ENCODE peak calls at places on chromosomes 13 and 19, in eight cellular contexts. One of them, this sample, is unnamed.

GRCh38 chr19:15144046-15144646 is 36.9 kb downstream of the SYDE1 start:
- DNase-seq in hepatocyte: no peak
- DNase-seq in mucosa of gallbladder: no peak
- DNase-seq in aorta: no peak
- DNase-seq in K562: no peak
- DNase-seq in foreskin fibroblast: no peak
- DNase-seq in CD8-positive, alpha-beta memory T cell: no peak
- DNase-seq in stimulated activated CD4-positive, alpha-beta T cell treated with anti-CD3 and anti-CD28 coated beads, Interleukin-1b, Interleukin-23, amount 100 ng/mL, for 24 hours: no peak
- DNase-seq in this sample: no peak

GRCh38 chr13:75633285-75633684 is 2.8 kb upstream of the LMO7 start:
- DNase-seq in aorta: no peak
- DNase-seq in CD8-positive, alpha-beta memory T cell: no peak
- DNase-seq in stimulated activated CD4-positive, alpha-beta T cell treated with anti-CD3 and anti-CD28 coated beads, Interleukin-1b, Interleukin-23, amount 100 ng/mL, for 24 hours: no peak
- DNase-seq in hepatocyte: no peak
- DNase-seq in mucosa of gallbladder: no peak
- DNase-seq in foreskin fibroblast: peak; percentile 89
- DNase-seq in K562: no peak
- DNase-seq in this sample: peak; percentile 99

GRCh38 chr19:3411636-3412035 is 45.3 kb downstream of the NFIC start:
- DNase-seq in K562: no peak
- DNase-seq in CD8-positive, alpha-beta memory T cell: no peak
- DNase-seq in foreskin fibroblast: no peak
- DNase-seq in mucosa of gallbladder: peak; percentile 59
- DNase-seq in hepatocyte: no peak
- DNase-seq in aorta: no peak
- DNase-seq in stimulated activated CD4-positive, alpha-beta T cell treated with anti-CD3 and anti-CD28 coated beads, Interleukin-1b, Interleukin-23, amount 100 ng/mL, for 24 hours: no peak
- DNase-seq in this sample: no peak

GRCh38 chr19:46737761-46738171 is 8.1 kb upstream of the FKRP start:
- DNase-seq in K562: no peak
- DNase-seq in hepatocyte: no peak
- DNase-seq in stimulated activated CD4-positive, alpha-beta T cell treated with anti-CD3 and anti-CD28 coated beads, Interleukin-1b, Interleukin-23, amount 100 ng/mL, for 24 hours: no peak
- DNase-seq in aorta: no peak
- DNase-seq in CD8-positive, alpha-beta memory T cell: no peak
- DNase-seq in foreskin fibroblast: no peak
- DNase-seq in mucosa of gallbladder: no peak
- DNase-seq in this sample: no peak

GRCh38 chr19:18603255-18603957 is 3.2 kb downstream of the CRLF1 start:
- DNase-seq in mucosa of gallbladder: no peak
- DNase-seq in stimulated activated CD4-positive, alpha-beta T cell treated with anti-CD3 and anti-CD28 coated beads, Interleukin-1b, Interleukin-23, amount 100 ng/mL, for 24 hours: no peak
- DNase-seq in hepatocyte: no peak
- DNase-seq in aorta: no peak
- DNase-seq in K562: peak; percentile 67
- DNase-seq in CD8-positive, alpha-beta memory T cell: no peak
- DNase-seq in foreskin fibroblast: peak; percentile 46
- DNase-seq in this sample: no peak

GRCh38 chr13:28636677-28637317 is 22.1 kb upstream of the POMP start:
- DNase-seq in hepatocyte: peak; percentile 79
- DNase-seq in stimulated activated CD4-positive, alpha-beta T cell treated with anti-CD3 and anti-CD28 coated beads, Interleukin-1b, Interleukin-23, amount 100 ng/mL, for 24 hours: peak; percentile 36
- DNase-seq in CD8-positive, alpha-beta memory T cell: peak; percentile 67
- DNase-seq in foreskin fibroblast: peak; percentile 88
- DNase-seq in K562: peak; percentile 41
- DNase-seq in aorta: no peak
- DNase-seq in mucosa of gallbladder: peak; percentile 53
- DNase-seq in this sample: no peak

GRCh38 chr19:38785187-38785699 is 3.8 kb upstream of the LGALS7B start:
- DNase-seq in foreskin fibroblast: no peak
- DNase-seq in mucosa of gallbladder: no peak
- DNase-seq in K562: no peak
- DNase-seq in aorta: peak; percentile 27
- DNase-seq in CD8-positive, alpha-beta memory T cell: no peak
- DNase-seq in hepatocyte: no peak
- DNase-seq in stimulated activated CD4-positive, alpha-beta T cell treated with anti-CD3 and anti-CD28 coated beads, Interleukin-1b, Interleukin-23, amount 100 ng/mL, for 24 hours: no peak
- DNase-seq in this sample: no peak

GRCh38 chr13:97196340-97196739 is 25.8 kb upstream of the MBNL2 start:
- DNase-seq in CD8-positive, alpha-beta memory T cell: no peak
- DNase-seq in foreskin fibroblast: no peak
- DNase-seq in stimulated activated CD4-positive, alpha-beta T cell treated with anti-CD3 and anti-CD28 coated beads, Interleukin-1b, Interleukin-23, amount 100 ng/mL, for 24 hours: no peak
- DNase-seq in aorta: no peak
- DNase-seq in hepatocyte: no peak
- DNase-seq in K562: no peak
- DNase-seq in mucosa of gallbladder: no peak
- DNase-seq in this sample: no peak

GRCh38 chr19:6464070-6464873 is at the start of gene CRB3:
- DNase-seq in CD8-positive, alpha-beta memory T cell: peak; percentile 61
- DNase-seq in mucosa of gallbladder: peak; percentile 92
- DNase-seq in foreskin fibroblast: no peak
- DNase-seq in hepatocyte: peak; percentile 96
- DNase-seq in stimulated activated CD4-positive, alpha-beta T cell treated with anti-CD3 and anti-CD28 coated beads, Interleukin-1b, Interleukin-23, amount 100 ng/mL, for 24 hours: no peak
- DNase-seq in aorta: no peak
- DNase-seq in K562: no peak
- DNase-seq in this sample: no peak

GRCh38 chr13:29369060-29369743 is 226.3 kb downstream of the SLC7A1 start:
- DNase-seq in foreskin fibroblast: peak; percentile 58
- DNase-seq in CD8-positive, alpha-beta memory T cell: no peak
- DNase-seq in hepatocyte: peak; percentile 72
- DNase-seq in K562: no peak
- DNase-seq in aorta: no peak
- DNase-seq in mucosa of gallbladder: peak; percentile 14
- DNase-seq in stimulated activated CD4-positive, alpha-beta T cell treated with anti-CD3 and anti-CD28 coated beads, Interleukin-1b, Interleukin-23, amount 100 ng/mL, for 24 hours: no peak
- DNase-seq in this sample: no peak

GRCh38 chr13:45873491-45874360 is 22.2 kb upstream of the SIAH3 start:
- DNase-seq in hepatocyte: no peak
- DNase-seq in CD8-positive, alpha-beta memory T cell: no peak
- DNase-seq in aorta: no peak
- DNase-seq in mucosa of gallbladder: peak; percentile 57
- DNase-seq in foreskin fibroblast: peak; percentile 57
- DNase-seq in stimulated activated CD4-positive, alpha-beta T cell treated with anti-CD3 and anti-CD28 coated beads, Interleukin-1b, Interleukin-23, amount 100 ng/mL, for 24 hours: no peak
- DNase-seq in K562: no peak
- DNase-seq in this sample: peak; percentile 9

GRCh38 chr19:1082165-1082927 is 12.8 kb downstream of the POLR2E start:
- DNase-seq in foreskin fibroblast: peak; percentile 68
- DNase-seq in aorta: no peak
- DNase-seq in stimulated activated CD4-positive, alpha-beta T cell treated with anti-CD3 and anti-CD28 coated beads, Interleukin-1b, Interleukin-23, amount 100 ng/mL, for 24 hours: peak; percentile 76
- DNase-seq in mucosa of gallbladder: peak; percentile 89
- DNase-seq in K562: peak; percentile 97
- DNase-seq in hepatocyte: peak; percentile 96
- DNase-seq in CD8-positive, alpha-beta memory T cell: peak; percentile 85
- DNase-seq in this sample: no peak

GRCh38 chr13:20696073-20696472 is 7.4 kb upstream of the IL17D start:
- DNase-seq in aorta: no peak
- DNase-seq in stimulated activated CD4-positive, alpha-beta T cell treated with anti-CD3 and anti-CD28 coated beads, Interleukin-1b, Interleukin-23, amount 100 ng/mL, for 24 hours: no peak
- DNase-seq in hepatocyte: no peak
- DNase-seq in foreskin fibroblast: no peak
- DNase-seq in CD8-positive, alpha-beta memory T cell: no peak
- DNase-seq in K562: no peak
- DNase-seq in mucosa of gallbladder: no peak
- DNase-seq in this sample: no peak

GRCh38 chr13:25860862-25861261 is 191.0 kb downstream of the SHISA2 start:
- DNase-seq in CD8-positive, alpha-beta memory T cell: no peak
- DNase-seq in K562: no peak
- DNase-seq in foreskin fibroblast: peak; percentile 58
- DNase-seq in mucosa of gallbladder: no peak
- DNase-seq in stimulated activated CD4-positive, alpha-beta T cell treated with anti-CD3 and anti-CD28 coated beads, Interleukin-1b, Interleukin-23, amount 100 ng/mL, for 24 hours: no peak
- DNase-seq in aorta: no peak
- DNase-seq in hepatocyte: no peak
- DNase-seq in this sample: no peak

GRCh38 chr19:44807162-44807561 is 1.7 kb upstream of the BCAM start:
- DNase-seq in hepatocyte: peak; percentile 82
- DNase-seq in CD8-positive, alpha-beta memory T cell: no peak
- DNase-seq in aorta: no peak
- DNase-seq in foreskin fibroblast: no peak
- DNase-seq in K562: no peak
- DNase-seq in mucosa of gallbladder: peak; percentile 59
- DNase-seq in stimulated activated CD4-positive, alpha-beta T cell treated with anti-CD3 and anti-CD28 coated beads, Interleukin-1b, Interleukin-23, amount 100 ng/mL, for 24 hours: no peak
- DNase-seq in this sample: no peak

GRCh38 chr19:42079886-42080763 is 4.2 kb downstream of the ZNF574 start:
- DNase-seq in foreskin fibroblast: no peak
- DNase-seq in stimulated activated CD4-positive, alpha-beta T cell treated with anti-CD3 and anti-CD28 coated beads, Interleukin-1b, Interleukin-23, amount 100 ng/mL, for 24 hours: no peak
- DNase-seq in aorta: no peak
- DNase-seq in mucosa of gallbladder: no peak
- DNase-seq in K562: no peak
- DNase-seq in CD8-positive, alpha-beta memory T cell: no peak
- DNase-seq in hepatocyte: no peak
- DNase-seq in this sample: no peak

GRCh38 chr19:38389101-38389925 is 816 bp downstream of the SPRED3 start:
- DNase-seq in foreskin fibroblast: peak; percentile 91
- DNase-seq in aorta: peak; percentile 78
- DNase-seq in K562: no peak
- DNase-seq in stimulated activated CD4-positive, alpha-beta T cell treated with anti-CD3 and anti-CD28 coated beads, Interleukin-1b, Interleukin-23, amount 100 ng/mL, for 24 hours: no peak
- DNase-seq in mucosa of gallbladder: no peak
- DNase-seq in CD8-positive, alpha-beta memory T cell: no peak
- DNase-seq in hepatocyte: peak; percentile 58
- DNase-seq in this sample: peak; percentile 38

GRCh38 chr19:37506387-37507166 is at the start of gene ZNF793:
- DNase-seq in hepatocyte: peak; percentile 91
- DNase-seq in foreskin fibroblast: peak; percentile 80
- DNase-seq in stimulated activated CD4-positive, alpha-beta T cell treated with anti-CD3 and anti-CD28 coated beads, Interleukin-1b, Interleukin-23, amount 100 ng/mL, for 24 hours: peak; percentile 62
- DNase-seq in mucosa of gallbladder: peak; percentile 82
- DNase-seq in K562: no peak
- DNase-seq in CD8-positive, alpha-beta memory T cell: peak; percentile 85
- DNase-seq in aorta: peak; percentile 83
- DNase-seq in this sample: peak; percentile 53